ENCODE peak calls at places on chromosomes 5 and 9, in six cellular contexts. One of them, this sample, is unnamed.

GRCh38 chr9:33329117-33329563 is 38.8 kb downstream of the NFX1 start:
- DNase-seq in retinal pigment epithelial cell: peak
- DNase-seq in iris pigment epithelial cell: peak
- DNase-seq in cardiac septum: no peak
- DNase-seq in NCI-H460: peak
- DNase-seq in hippocampal formation: no peak
- DNase-seq in this sample: no peak

GRCh38 chr5:136174021-136174659 is 18.8 kb downstream of the SMIM32 start:
- DNase-seq in retinal pigment epithelial cell: peak
- DNase-seq in iris pigment epithelial cell: peak
- DNase-seq in cardiac septum: no peak
- DNase-seq in NCI-H460: peak
- DNase-seq in hippocampal formation: peak
- DNase-seq in this sample: peak

GRCh38 chr5:139043127-139043905 is 154.9 kb downstream of the SIL1 start:
- DNase-seq in retinal pigment epithelial cell: no peak
- DNase-seq in iris pigment epithelial cell: peak
- DNase-seq in cardiac septum: no peak
- DNase-seq in NCI-H460: no peak
- DNase-seq in hippocampal formation: no peak
- DNase-seq in this sample: no peak

GRCh38 chr5:34695275-34696032 is 39.3 kb downstream of the RAI14 start:
- DNase-seq in retinal pigment epithelial cell: no peak
- DNase-seq in iris pigment epithelial cell: no peak
- DNase-seq in cardiac septum: no peak
- DNase-seq in NCI-H460: no peak
- DNase-seq in hippocampal formation: no peak
- DNase-seq in this sample: no peak

GRCh38 chr5:55855509-55855908 is 4.4 kb downstream of the IL31RA start:
- DNase-seq in retinal pigment epithelial cell: no peak
- DNase-seq in iris pigment epithelial cell: peak
- DNase-seq in cardiac septum: no peak
- DNase-seq in NCI-H460: no peak
- DNase-seq in hippocampal formation: no peak
- DNase-seq in this sample: no peak

GRCh38 chr5:150155258-150156032 is at the start of gene PDGFRB:
- DNase-seq in retinal pigment epithelial cell: peak
- DNase-seq in iris pigment epithelial cell: peak
- DNase-seq in cardiac septum: peak
- DNase-seq in NCI-H460: no peak
- DNase-seq in hippocampal formation: peak
- DNase-seq in this sample: no peak

GRCh38 chr5:173315495-173316352 is 12.5 kb downstream of the STC2 start:
- DNase-seq in retinal pigment epithelial cell: peak
- DNase-seq in iris pigment epithelial cell: peak
- DNase-seq in cardiac septum: no peak
- DNase-seq in NCI-H460: peak
- DNase-seq in hippocampal formation: no peak
- DNase-seq in this sample: no peak

GRCh38 chr5:143309661-143310431 is 93.6 kb downstream of the NR3C1 start:
- DNase-seq in retinal pigment epithelial cell: no peak
- DNase-seq in iris pigment epithelial cell: peak
- DNase-seq in cardiac septum: no peak
- DNase-seq in NCI-H460: no peak
- DNase-seq in hippocampal formation: no peak
- DNase-seq in this sample: no peak

GRCh38 chr5:78293856-78294249 is 645 bp downstream of the AP3B1 start:
- DNase-seq in retinal pigment epithelial cell: no peak
- DNase-seq in iris pigment epithelial cell: peak
- DNase-seq in cardiac septum: no peak
- DNase-seq in NCI-H460: no peak
- DNase-seq in hippocampal formation: no peak
- DNase-seq in this sample: no peak

GRCh38 chr5:32193591-32193990 is 19.5 kb upstream of the GOLPH3 start:
- DNase-seq in retinal pigment epithelial cell: peak
- DNase-seq in iris pigment epithelial cell: peak
- DNase-seq in cardiac septum: peak
- DNase-seq in NCI-H460: peak
- DNase-seq in hippocampal formation: no peak
- DNase-seq in this sample: no peak

GRCh38 chr9:134434896-134435506 is 108.7 kb downstream of the RXRA start:
- DNase-seq in retinal pigment epithelial cell: peak
- DNase-seq in iris pigment epithelial cell: peak
- DNase-seq in cardiac septum: peak
- DNase-seq in NCI-H460: no peak
- DNase-seq in hippocampal formation: peak
- DNase-seq in this sample: no peak

GRCh38 chr5:64952961-64953360 is 184.2 kb downstream of the CWC27 start:
- DNase-seq in retinal pigment epithelial cell: no peak
- DNase-seq in iris pigment epithelial cell: no peak
- DNase-seq in cardiac septum: no peak
- DNase-seq in NCI-H460: no peak
- DNase-seq in hippocampal formation: no peak
- DNase-seq in this sample: no peak

GRCh38 chr9:79023134-79023577 is 548.6 kb upstream of the TLE4 start:
- DNase-seq in retinal pigment epithelial cell: peak
- DNase-seq in iris pigment epithelial cell: peak
- DNase-seq in cardiac septum: no peak
- DNase-seq in NCI-H460: peak
- DNase-seq in hippocampal formation: no peak
- DNase-seq in this sample: no peak

GRCh38 chr9:73079326-73079725 is 72.3 kb upstream of the ANXA1 start:
- DNase-seq in retinal pigment epithelial cell: no peak
- DNase-seq in iris pigment epithelial cell: no peak
- DNase-seq in cardiac septum: no peak
- DNase-seq in NCI-H460: no peak
- DNase-seq in hippocampal formation: no peak
- DNase-seq in this sample: no peak

GRCh38 chr5:52657231-52657645 is 130.5 kb upstream of the ITGA1 start:
- DNase-seq in retinal pigment epithelial cell: peak
- DNase-seq in iris pigment epithelial cell: peak
- DNase-seq in cardiac septum: no peak
- DNase-seq in NCI-H460: peak
- DNase-seq in hippocampal formation: peak
- DNase-seq in this sample: no peak

GRCh38 chr9:77800924-77801551 is 152.9 kb upstream of the GNA14 start:
- DNase-seq in retinal pigment epithelial cell: no peak
- DNase-seq in iris pigment epithelial cell: peak
- DNase-seq in cardiac septum: no peak
- DNase-seq in NCI-H460: no peak
- DNase-seq in hippocampal formation: no peak
- DNase-seq in this sample: no peak

GRCh38 chr9:94676446-94677148 is 37.3 kb upstream of the FBP1 start:
- DNase-seq in retinal pigment epithelial cell: no peak
- DNase-seq in iris pigment epithelial cell: no peak
- DNase-seq in cardiac septum: no peak
- DNase-seq in NCI-H460: no peak
- DNase-seq in hippocampal formation: no peak
- DNase-seq in this sample: no peak